ENCODE peak calls at places on chromosomes 3 and 15, in ten cellular contexts. D is stimulated activated CD4-positive, alpha-beta T cell treated with anti-CD3 and anti-CD28 coated beads, Interleukin-15, amount 100 ng/mL, for 24 hours; J is activated CD4-positive, alpha-beta T cell treated with anti-CD3 and anti-CD28 coated beads for 48 hours; I is A172; R is effector memory CD4-positive, alpha-beta T cell; X is posterior cingulate gyrus; H is astrocyte of the spinal cord; S is retina; U is posterior vena cava; A is AG08395. T is an unnamed sample.

GRCh38 chr3:24479816-24480215 is 14.8 kb downstream of the THRB start:
- DNase-seq in S (no peak), H (no peak), J (no peak), I (no peak), X (no peak), A (no peak), U (no peak), R (no peak), D (no peak), T (no peak)

GRCh38 chr3:131082246-131082645 is 55.6 kb downstream of the NEK11 start:
- DNase-seq in A (no peak), I (no peak), U (no peak), R (no peak), J (no peak), D (no peak), H (no peak), X (no peak), S (no peak), T (no peak)

GRCh38 chr3:49727924-49728361 is 4.2 kb upstream of the GMPPB start:
- DNase-seq in R (no peak), A (no peak), X (no peak), D (no peak), J (no peak), S (no peak), H (no peak), I (no peak), U (peak), T (no peak)

GRCh38 chr15:60618206-60618605 is 139.3 kb upstream of the ICE2 start:
- DNase-seq in R (no peak), J (no peak), I (no peak), X (no peak), S (no peak), D (no peak), H (no peak), A (no peak), U (no peak), T (no peak)

GRCh38 chr15:68334661-68335124 is 57.1 kb downstream of the FEM1B start:
- DNase-seq in U (no peak), D (no peak), S (no peak), H (peak), R (no peak), J (no peak), X (no peak), A (peak), I (peak), T (no peak)

GRCh38 chr15:70023064-70023768 is 74.5 kb downstream of the TLE3 start:
- DNase-seq in I (peak), D (peak), R (peak), A (peak), U (peak), J (peak), H (peak), S (no peak), X (no peak), T (no peak)

GRCh38 chr15:72342385-72342784 is 22.4 kb upstream of the CELF6 start:
- DNase-seq in D (peak), J (peak), X (no peak), I (peak), S (no peak), R (no peak), A (no peak), U (no peak), H (no peak), T (peak)

GRCh38 chr3:8931342-8931741 is 31.9 kb downstream of the RAD18 start:
- DNase-seq in R (no peak), D (no peak), X (no peak), S (no peak), I (peak), J (no peak), H (no peak), A (no peak), U (no peak), T (no peak)

GRCh38 chr3:52479037-52479875 is 15.9 kb upstream of the STAB1 start:
- DNase-seq in H (no peak), S (no peak), I (no peak), U (no peak), R (no peak), A (no peak), D (no peak), J (no peak), X (no peak), T (no peak)

GRCh38 chr3:1275495-1275894 is 182.7 kb downstream of the CNTN6 start:
- DNase-seq in J (peak), D (peak), H (no peak), R (no peak), S (no peak), A (no peak), U (no peak), X (no peak), I (no peak), T (peak)

GRCh38 chr3:52777959-52778805 is 783 bp downstream of the ITIH1 start:
- DNase-seq in D (no peak), U (peak), I (no peak), R (no peak), H (no peak), S (no peak), X (no peak), A (no peak), J (no peak), T (no peak)

GRCh38 chr15:68387288-68388143 is 44.4 kb downstream of the ITGA11 start:
- DNase-seq in H (no peak), U (peak), S (no peak), D (no peak), A (no peak), I (no peak), X (no peak), J (no peak), R (no peak), T (no peak)